ENCODE peak calls at places on chromosome 16, in five cellular contexts. W is foreskin fibroblast; P is astrocyte of the cerebellum; Y is CD4-positive, alpha-beta memory T cell; V is RWPE2. G is an unnamed sample.

GRCh38 chr16:85569615-85570212 is 43.4 kb upstream of the GSE1 start:
- DNase-seq in P (peak), V (no peak), Y (no peak), W (no peak), G (peak)

GRCh38 chr16:4513086-4513860 is 25.3 kb downstream of the CDIP1 start:
- DNase-seq in V (no peak), P (no peak), W (no peak), Y (no peak), G (no peak)

GRCh38 chr16:4319454-4319853 is 3.6 kb downstream of the GLIS2 start:
- DNase-seq in P (no peak), V (peak), W (peak), Y (peak), G (no peak)

GRCh38 chr16:54123766-54124165 is 162.8 kb downstream of the IRX3 start:
- DNase-seq in Y (no peak), W (no peak), V (no peak), P (no peak), G (no peak)

GRCh38 chr16:77838597-77839255 is 50.4 kb downstream of the VAT1L start:
- DNase-seq in W (no peak), V (no peak), P (no peak), Y (no peak), G (no peak)

GRCh38 chr16:20938426-20938825 is 37.9 kb downstream of the LYRM1 start:
- DNase-seq in P (no peak), W (peak), Y (no peak), V (no peak), G (peak)

GRCh38 chr16:4940719-4941118 is 3.8 kb upstream of the PPL start:
- DNase-seq in Y (no peak), W (no peak), P (no peak), V (no peak), G (no peak)

GRCh38 chr16:3152022-3152272 is 17.1 kb downstream of the ZNF213 start:
- DNase-seq in P (no peak), Y (peak), W (no peak), V (no peak), G (no peak)

GRCh38 chr16:82949016-82949415 is 322.2 kb downstream of the CDH13 start:
- DNase-seq in Y (no peak), V (no peak), W (no peak), P (no peak), G (no peak)

GRCh38 chr16:53945996-53946395 is 242.0 kb downstream of the FTO start:
- DNase-seq in W (peak), V (no peak), Y (peak), P (peak), G (no peak)

GRCh38 chr16:83338138-83338537 is 469.6 kb upstream of the HSBP1 start:
- DNase-seq in P (no peak), Y (no peak), W (no peak), V (no peak), G (no peak)

GRCh38 chr16:46673320-46674013 is 15.5 kb downstream of the VPS35 start:
- DNase-seq in V (no peak), Y (peak), W (peak), P (peak), G (no peak)

GRCh38 chr16:23976091-23977001 is 140.6 kb downstream of the PRKCB start:
- DNase-seq in Y (no peak), W (no peak), P (no peak), V (no peak), G (no peak)

GRCh38 chr16:52572656-52573055 is 25.7 kb upstream of the TOX3 start:
- DNase-seq in V (no peak), W (no peak), Y (no peak), P (no peak), G (no peak)

GRCh38 chr16:81314603-81315270 is at the start of gene GAN:
- DNase-seq in P (peak), Y (peak), V (peak), W (peak), G (peak)

GRCh38 chr16:77431131-77431670 is 3.6 kb downstream of the ADAMTS18 start:
- DNase-seq in Y (no peak), P (no peak), V (no peak), W (no peak), G (no peak)

GRCh38 chr16:19113577-19114358 is at the start of gene ITPRIPL2:
- DNase-seq in V (no peak), Y (no peak), P (peak), W (peak), G (no peak)

DNA sequence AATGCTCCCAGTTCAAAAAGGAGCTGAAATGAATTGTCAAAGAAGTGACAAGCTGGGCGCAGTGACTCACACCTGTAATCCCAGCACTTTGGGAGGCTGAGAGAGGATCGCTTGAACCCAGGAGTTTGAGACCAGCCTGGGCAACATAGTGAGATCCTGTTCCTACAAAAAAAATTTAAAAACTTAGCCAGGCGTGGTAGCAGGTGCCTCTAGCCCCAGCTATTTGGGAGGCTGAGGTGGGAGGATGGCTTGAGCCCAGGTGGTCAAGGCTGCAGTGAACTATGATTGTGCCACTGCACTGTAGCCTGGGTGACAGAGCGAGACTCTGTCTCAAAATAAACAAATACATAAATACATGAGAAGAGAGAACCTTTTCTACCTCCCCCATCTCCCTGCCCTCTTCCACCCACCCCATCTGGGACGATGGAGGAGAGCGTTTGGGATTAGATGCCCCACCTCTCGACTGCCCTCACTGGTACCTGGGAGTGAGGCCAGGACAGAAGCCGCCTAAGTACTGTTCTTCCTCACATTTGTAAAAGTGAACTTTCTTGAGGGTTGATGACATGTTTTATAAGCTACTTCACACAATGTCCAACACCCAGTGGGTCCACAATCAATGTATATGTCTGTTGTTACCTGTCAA is 2.4 kb downstream of the IL4R start:
- DNase-seq in Y (no peak), V (no peak), P (no peak), W (no peak), G (no peak)
- H3K4me3 ChIP-seq in Y (peak), V (no peak), P (peak), W (no peak), G (no peak)

GRCh38 chr16:11799017-11799381 is 1.9 kb upstream of the ZC3H7A start:
- DNase-seq in W (no peak), P (no peak), Y (no peak), V (no peak), G (no peak)
- H3K4me3 ChIP-seq in W (peak), P (no peak), Y (no peak), V (no peak), G (peak)

GRCh38 chr16:88560722-88561484 is 9.3 kb upstream of the ZC3H18 start:
- DNase-seq in Y (no peak), P (peak), W (peak), V (no peak), G (no peak)

GRCh38 chr16:88558457-88559442 is 11.5 kb upstream of the ZC3H18 start:
- DNase-seq in W (peak), P (peak), V (no peak), Y (no peak), G (no peak)

GRCh38 chr16:88556294-88556988 is 13.8 kb upstream of the ZC3H18 start:
- DNase-seq in V (no peak), P (no peak), W (no peak), Y (no peak), G (no peak)

GRCh38 chr16:88566158-88566557 is 4.0 kb upstream of the ZC3H18 start:
- DNase-seq in V (no peak), W (peak), Y (no peak), P (no peak), G (peak)

DNA sequence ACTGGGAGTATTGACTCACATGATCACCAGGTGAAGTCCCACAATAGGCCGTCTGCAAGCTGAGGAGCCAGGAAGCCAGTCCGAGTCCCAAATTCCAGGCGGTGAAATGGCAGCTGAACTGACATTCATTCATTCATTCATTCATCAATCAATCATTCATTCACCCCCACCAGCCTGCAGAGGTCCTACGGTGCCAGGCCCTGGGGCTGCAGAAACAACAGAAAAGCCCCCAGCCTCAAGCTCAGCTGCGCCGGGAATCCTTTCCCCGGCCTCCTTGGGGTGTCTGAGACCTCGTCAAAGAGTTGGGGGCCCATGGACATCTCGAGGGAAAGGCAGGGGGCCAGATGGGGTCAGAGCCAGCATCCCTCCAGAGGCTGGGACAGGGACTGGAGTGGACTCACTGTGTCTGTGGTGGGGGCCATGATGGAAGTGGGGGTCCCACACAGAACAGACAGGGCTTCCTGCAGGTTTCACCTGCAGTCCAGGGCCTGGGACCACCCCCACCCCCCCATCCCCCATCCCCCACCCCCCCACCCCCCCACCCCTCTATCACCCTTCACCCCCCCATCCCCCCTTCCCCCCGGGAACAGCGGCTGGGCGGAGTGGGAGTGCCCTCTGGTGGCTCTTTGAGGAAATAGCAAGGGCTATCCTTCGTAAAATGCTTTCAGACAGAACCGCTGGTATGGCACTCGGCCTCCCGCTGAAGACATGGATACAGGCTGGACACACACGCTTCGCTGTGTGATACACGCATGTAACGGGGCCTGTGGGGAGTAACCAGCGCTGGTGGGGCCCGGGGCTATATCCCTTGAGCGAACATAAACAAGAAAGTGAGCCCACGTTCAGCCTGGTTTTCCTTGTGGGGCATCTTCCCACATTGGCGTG is 8.5 kb upstream of the ZC3H18 start:
- DNase-seq in P (peak), V (no peak), W (peak), Y (peak), G (no peak)
- H3K4me3 ChIP-seq in P (peak), V (peak), W (peak), Y (no peak), G (peak)

GRCh38 chr16:67249762-67250327 is 1.1 kb downstream of the SLC9A5 start:
- DNase-seq in V (no peak), P (no peak), Y (no peak), W (peak), G (no peak)

GRCh38 chr16:67246945-67247697 is at the start of gene FHOD1:
- DNase-seq in P (peak), V (peak), W (peak), Y (peak), G (peak)

GRCh38 chr16:67247698-67248400 is 568 bp upstream of the FHOD1 start:
- DNase-seq in P (no peak), Y (no peak), V (no peak), W (no peak), G (no peak)

GRCh38 chr16:67249178-67249759 is 490 bp downstream of the SLC9A5 start:
- DNase-seq in P (no peak), V (no peak), Y (no peak), W (peak), G (no peak)

GRCh38 chr16:67248401-67249177 is at the start of gene SLC9A5:
- DNase-seq in V (no peak), W (peak), P (no peak), Y (no peak), G (no peak)
- H3K4me3 ChIP-seq in V (peak), W (peak), P (peak), Y (peak), G (peak)